ENCODE peak calls at places on chromosomes 11 and 22, in nine cellular contexts. U is M059J, D is cardiac muscle cell, K is HEK293T, L is SW 1271, Y is cardiac fibroblast, A is ELR, C is HS-27A, B is COR-L47. T is an unnamed sample.

GRCh38 chr11:2571598-2572281 is 126.9 kb downstream of the KCNQ1 start:
- DNase-seq in C (no peak), D (no peak), A (no peak), Y (no peak), K (no peak), U (no peak), B (no peak), L (no peak), T (no peak)

GRCh38 chr22:36470162-36470993 is 11.1 kb downstream of the TXN2 start:
- DNase-seq in U (peak; percentile 83), B (peak; percentile 56), Y (peak; percentile 92), C (peak; percentile 64), L (peak; percentile 73), D (peak; percentile 89), K (peak; percentile 92), A (peak; percentile 90), T (peak; percentile 90)

GRCh38 chr11:64444838-64445441 is 86.0 kb downstream of the RPS6KA4 start:
- DNase-seq in B (no peak), U (peak; percentile 44), Y (peak; percentile 29), A (peak; percentile 44), C (peak; percentile 15), D (no peak), L (no peak), K (peak; percentile 36), T (peak; percentile 30)

GRCh38 chr11:65892661-65893317 is 2.3 kb downstream of the CCDC85B start:
- DNase-seq in A (peak; percentile 51), Y (no peak), B (no peak), K (no peak), L (peak; percentile 57), U (peak; percentile 62), D (no peak), C (no peak), T (no peak)

GRCh38 chr11:111598546-111598945 is 3.7 kb upstream of the SIK2 start:
- DNase-seq in U (no peak), Y (peak; percentile 72), B (no peak), D (no peak), A (peak; percentile 15), C (no peak), K (no peak), L (no peak), T (no peak)

GRCh38 chr11:2399488-2400068 is 972 bp upstream of the TSSC4 start:
- DNase-seq in K (peak; percentile 30), U (no peak), L (no peak), Y (no peak), A (no peak), C (no peak), D (no peak), B (no peak), T (no peak)

GRCh38 chr11:116689413-116690127 is 83.2 kb downstream of the BUD13 start:
- DNase-seq in L (no peak), B (no peak), D (no peak), U (no peak), A (no peak), Y (no peak), K (no peak), C (no peak), T (no peak)

GRCh38 chr11:111982019-111982464 is 43.2 kb upstream of the DLAT start:
- DNase-seq in U (peak; percentile 56), K (peak; percentile 55), D (peak; percentile 83), B (peak; percentile 60), C (no peak), L (peak; percentile 44), A (peak; percentile 47), Y (peak; percentile 60), T (peak; percentile 84)

GRCh38 chr11:93700830-93701229 is 39.3 kb downstream of the CEP295 start:
- DNase-seq in U (peak; percentile 26), C (no peak), B (no peak), K (no peak), L (no peak), A (no peak), Y (peak; percentile 57), D (no peak), T (no peak)

GRCh38 chr11:41110527-41110926 is 348.9 kb downstream of the LRRC4C start:
- DNase-seq in U (no peak), L (no peak), D (no peak), Y (no peak), C (no peak), B (no peak), A (no peak), K (no peak), T (no peak)

GRCh38 chr11:27205269-27205668 is 157.7 kb downstream of the CCDC34 start:
- DNase-seq in K (no peak), L (no peak), Y (no peak), U (no peak), C (no peak), D (no peak), A (no peak), B (no peak), T (no peak)

GRCh38 chr22:22836635-22837034 is 51.0 kb upstream of the IGLL5 start:
- DNase-seq in Y (peak; percentile 46), D (no peak), C (no peak), L (no peak), B (no peak), K (no peak), U (no peak), A (no peak), T (no peak)

GRCh38 chr11:66373261-66373660 is 1.7 kb upstream of the SLC29A2 start:
- DNase-seq in B (no peak), A (no peak), K (peak; percentile 4), L (no peak), U (no peak), C (no peak), D (peak; percentile 42), Y (no peak), T (no peak)

GRCh38 chr11:61971177-61972111 is 4.0 kb upstream of the FTH1 start:
- DNase-seq in L (peak; percentile 75), A (peak; percentile 98), Y (peak; percentile 100), C (peak; percentile 83), B (peak; percentile 85), K (peak; percentile 72), D (peak; percentile 90), U (peak; percentile 99), T (peak; percentile 99)

GRCh38 chr11:1757861-1758610 is 5.7 kb downstream of the CTSD start:
- DNase-seq in C (no peak), L (no peak), A (no peak), D (no peak), B (no peak), Y (no peak), U (no peak), K (no peak), T (no peak)